ENCODE peak calls at places on chromosome 20, in seven cellular contexts. W, X, V, R, C, E and G are unnamed samples.

GRCh38 chr20:61218886-61219480 is 33.1 kb upstream of the CDH4 start:
- DNase-seq in E (no peak), W (peak; percentile 6), R (peak; percentile 10), C (no peak), X (no peak), V (no peak), G (no peak)

GRCh38 chr20:4987130-4987529 is 14.2 kb downstream of the SLC23A2 start:
- DNase-seq in W (no peak), E (no peak), C (no peak), V (no peak), R (no peak), X (no peak), G (no peak)

GRCh38 chr20:10807013-10807412 is 133.2 kb upstream of the JAG1 start:
- DNase-seq in E (no peak), V (no peak), X (no peak), W (no peak), R (no peak), C (no peak), G (no peak)

GRCh38 chr20:61696181-61696735 is 369.4 kb downstream of the TAF4 start:
- DNase-seq in X (no peak), V (no peak), R (no peak), E (no peak), C (no peak), W (no peak), G (no peak)

GRCh38 chr20:1033751-1034419 is 31.8 kb upstream of the RSPO4 start:
- DNase-seq in R (no peak), W (no peak), E (no peak), V (no peak), C (no peak), X (no peak), G (peak; percentile 16)

GRCh38 chr20:45951474-45951873 is 17.0 kb downstream of the PCIF1 start:
- DNase-seq in W (no peak), V (no peak), E (no peak), X (no peak), R (no peak), C (no peak), G (no peak)

GRCh38 chr20:49694450-49695071 is 19.1 kb downstream of the B4GALT5 start:
- DNase-seq in V (no peak), E (no peak), C (no peak), R (no peak), W (no peak), X (no peak), G (no peak)

GRCh38 chr20:48706116-48706656 is 121.6 kb downstream of the PREX1 start:
- DNase-seq in R (no peak), V (no peak), E (no peak), W (no peak), C (no peak), X (no peak), G (no peak)

GRCh38 chr20:36856691-36857635 is 19.0 kb upstream of the TLDC2 start:
- DNase-seq in R (no peak), C (no peak), X (peak; percentile 42), W (no peak), E (peak; percentile 20), V (no peak), G (peak; percentile 78)

GRCh38 chr20:35909176-35909575 is 45.1 kb downstream of the SCAND1 start:
- DNase-seq in C (no peak), X (no peak), V (no peak), W (no peak), R (no peak), E (no peak), G (no peak)

GRCh38 chr20:38757145-38757800 is 9.0 kb downstream of the ACTR5 start:
- DNase-seq in E (no peak), W (no peak), V (no peak), R (no peak), X (no peak), C (no peak), G (no peak)

GRCh38 chr20:11451793-11452291 is 465.9 kb upstream of the BTBD3 start:
- DNase-seq in E (no peak), C (no peak), W (no peak), R (peak; percentile 78), X (no peak), V (no peak), G (no peak)

GRCh38 chr20:63309261-63310071 is 16.5 kb downstream of the COL20A1 start:
- DNase-seq in V (peak; percentile 63), R (peak; percentile 10), X (no peak), E (no peak), C (no peak), W (no peak), G (peak; percentile 55)

GRCh38 chr20:54207743-54208491 is at the start of gene PFDN4:
- DNase-seq in W (no peak), E (peak; percentile 63), V (peak; percentile 78), R (peak; percentile 89), X (peak; percentile 67), C (peak; percentile 83), G (peak; percentile 92)

GRCh38 chr20:42118409-42119125 is 500.4 kb upstream of the CHD6 start:
- DNase-seq in W (no peak), C (no peak), E (no peak), R (no peak), X (no peak), V (no peak), G (no peak)

GRCh38 chr20:34927736-34928135 is 27.9 kb downstream of the GSS start:
- DNase-seq in C (no peak), V (no peak), X (no peak), E (no peak), R (no peak), W (no peak), G (peak; percentile 21)

GRCh38 chr20:1688886-1689538 is 31.4 kb upstream of the SIRPG start:
- DNase-seq in W (no peak), C (peak; percentile 44), E (no peak), V (no peak), X (no peak), R (no peak), G (no peak)